ENCODE peak calls at places on chromosomes 16 and 17, in ten cellular contexts. B is stomach, A is GM12878, C is SK-N-SH, I is H1, S is ovary, X is transverse colon, M is A549, F is HepG2, Q is upper lobe of left lung. W is an unnamed sample. For H3K4me1, the result is how much of the 10 kb centered on the place peaks cover.

GRCh38 chr16:4679854-4680636 is 13.3 kb upstream of the NUDT16L1 start:
- DNase-seq in B (peak), A (no peak), C (no peak), I (no peak), S (peak), X (peak), M (no peak), F (no peak), Q (peak), W (peak)

GRCh38 chr16:78147846-78148535 is 48.5 kb downstream of the WWOX start:
- DNase-seq in B (no peak), A (no peak), C (no peak), I (no peak), S (no peak), X (no peak), M (no peak), F (no peak), Q (no peak), W (no peak)

GRCh38 chr17:66310528-66311148 is 8.2 kb downstream of the PRKCA start:
- DNase-seq in B (no peak), A (no peak), C (no peak), I (peak), S (no peak), X (no peak), M (no peak), F (no peak), Q (no peak), W (no peak)

GRCh38 chr16:1745181-1745899 is 26.0 kb downstream of the NME3 start:
- DNase-seq in B (no peak), A (no peak), C (no peak), I (no peak), S (no peak), X (no peak), M (no peak), F (no peak), Q (peak), W (no peak)

GRCh38 chr17:76732734-76733617 is 4.2 kb downstream of the SRSF2 start:
- DNase-seq in B (no peak), A (no peak), C (no peak), I (no peak), S (no peak), X (no peak), M (no peak), F (no peak), Q (no peak), W (no peak)

GRCh38 chr17:70945386-70945785 is 776.1 kb downstream of the KCNJ2 start:
- DNase-seq in B (no peak), A (no peak), C (no peak), I (no peak), S (no peak), X (no peak), M (no peak), F (no peak), Q (no peak), W (no peak)

GRCh38 chr16:57618306-57619132 is 9.9 kb upstream of the ADGRG1 start:
- DNase-seq in B (peak), A (no peak), C (no peak), I (peak), S (no peak), X (no peak), M (no peak), F (no peak), Q (no peak), W (no peak)

GRCh38 chr16:77807-78443 is at the start of gene MPG:
- DNase-seq in B (peak), A (no peak), C (peak), I (peak), S (peak), X (peak), M (peak), F (peak), Q (peak), W (peak)

GRCh38 chr16:49700928-49701685 is 154.8 kb downstream of the ZNF423 start:
- DNase-seq in B (no peak), A (no peak), C (no peak), I (no peak), S (no peak), X (no peak), M (no peak), F (no peak), Q (no peak), W (no peak)

GRCh38 chr17:75639327-75639726 is 6.1 kb downstream of the SMIM5 start:
- DNase-seq in B (no peak), A (no peak), C (no peak), I (no peak), S (no peak), X (no peak), M (no peak), F (no peak), Q (peak), W (no peak)

GRCh38 chr17:57889892-57890856 is 40.3 kb upstream of the MRPS23 start:
- DNase-seq in B (peak), A (no peak), C (peak), I (no peak), S (peak), X (peak), M (peak), F (no peak), Q (peak), W (no peak)

GRCh38 chr16:20940864-20941634 is 40.5 kb downstream of the LYRM1 start:
- DNase-seq in B (no peak), A (no peak), C (no peak), I (no peak), S (no peak), X (no peak), M (no peak), F (no peak), Q (no peak), W (no peak)

GRCh38 chr17:63840591-63841349 is 1.7 kb downstream of the SMARCD2 start:
- DNase-seq in B (no peak), A (no peak), C (no peak), I (no peak), S (no peak), X (no peak), M (no peak), F (no peak), Q (no peak), W (peak)

GRCh38 chr16:63596716-63597115 is 1525.1 kb downstream of the CDH11 start:
- DNase-seq in B (no peak), A (no peak), C (no peak), I (no peak), S (no peak), X (no peak), M (no peak), F (no peak), Q (no peak), W (no peak)

GRCh38 chr16:27289669-27290068 is 21.1 kb upstream of the NSMCE1 start:
- DNase-seq in B (no peak), A (no peak), C (no peak), I (no peak), S (no peak), X (no peak), M (no peak), F (no peak), Q (no peak), W (no peak)

GRCh38 chr17:65297384-65297783 is 160.2 kb downstream of the RGS9 start:
- DNase-seq in B (no peak), A (no peak), C (no peak), I (no peak), S (no peak), X (no peak), M (no peak), F (no peak), Q (no peak), W (no peak)

DNA sequence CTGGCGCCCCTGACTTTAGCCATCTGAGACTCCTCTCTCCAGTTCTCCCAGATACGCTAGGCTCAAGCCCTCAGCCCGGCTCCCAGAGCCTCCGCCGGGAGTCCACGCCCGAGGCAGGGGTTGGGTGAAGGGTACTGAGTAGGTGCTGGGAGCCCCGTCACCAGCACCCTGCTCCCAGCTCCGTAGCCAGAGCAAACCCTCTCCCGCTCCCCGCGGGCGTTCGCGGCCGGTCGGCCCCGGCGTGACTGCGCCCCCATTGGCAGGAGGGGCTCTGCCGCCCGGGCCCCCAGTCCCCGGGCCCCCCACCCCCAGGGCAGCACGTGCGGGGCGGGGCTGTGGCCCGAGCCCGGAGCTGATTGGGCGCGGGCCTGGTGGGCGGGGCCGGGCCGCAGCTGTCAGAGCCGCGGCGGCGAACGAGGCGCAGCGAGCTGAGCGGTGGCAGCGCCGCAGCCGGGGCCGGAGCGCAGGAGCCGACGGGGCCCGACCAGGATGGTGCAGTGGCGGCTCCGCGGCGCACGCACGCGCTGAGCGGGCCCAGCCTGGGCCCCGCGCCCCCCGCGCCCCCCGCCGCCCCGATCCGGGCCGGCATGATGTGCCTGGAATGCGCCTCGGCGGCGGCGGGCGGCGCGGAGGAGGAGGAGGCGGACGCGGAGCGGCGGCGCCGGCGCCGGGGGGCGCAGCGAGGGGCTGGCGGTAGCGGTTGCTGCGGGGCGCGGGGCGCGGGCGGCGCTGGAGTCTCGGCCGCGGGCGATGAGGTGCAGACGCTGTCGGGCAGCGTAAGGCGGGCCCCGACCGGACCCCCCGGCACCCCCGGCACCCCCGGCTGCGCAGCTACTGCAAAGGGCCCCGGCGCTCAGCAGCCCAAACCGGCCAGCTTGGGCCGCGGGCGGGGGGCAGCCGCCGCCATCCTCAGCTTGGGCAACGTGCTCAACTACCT is at the start of gene SPNS2:
- DNase-seq in B (peak), A (no peak), C (peak), I (peak), S (peak), X (peak), M (peak), F (no peak), Q (peak), W (no peak)
- TF ChIP-seq EP300 in B (no peak), A (no peak), C (no peak), I (no peak), S (no peak), X (no peak), M (no peak), F (no peak), Q (no peak), W (no peak)

GRCh38 chr17:39696731-39697130 is 3.1 kb upstream of the ERBB2 start:
- DNase-seq in B (no peak), A (no peak), C (no peak), I (no peak), S (no peak), X (no peak), M (no peak), F (no peak), Q (no peak), W (no peak)
- H3K4me3 ChIP-seq in B (no peak), A (no peak), C (no peak), I (peak), S (no peak), X (no peak), M (no peak), F (no peak), Q (no peak), W (no peak)

GRCh38 chr16:48608871-48609452 is 1.0 kb downstream of the N4BP1 start:
- DNase-seq in B (peak), A (no peak), C (peak), I (no peak), S (no peak), X (no peak), M (no peak), F (no peak), Q (no peak), W (no peak)
- H3K4me1 ChIP-seq in B (under half), A (under half), C (under half), I (under half), S (under half), X (half or more), M (under half), F (half or more), Q (half or more), W (under half)

GRCh38 chr17:2962729-2963128 is 100.7 kb downstream of the OR1D5 start:
- DNase-seq in B (no peak), A (no peak), C (no peak), I (no peak), S (no peak), X (no peak), M (no peak), F (no peak), Q (no peak), W (no peak)
- TF ChIP-seq EP300 in B (no peak), A (no peak), C (no peak), I (no peak), S (no peak), X (no peak), M (no peak), F (no peak), Q (no peak), W (no peak)